ENCODE peak calls at places on chromosomes 12 and 14, in seven cellular contexts. J is suprapubic skin, M is cardiac muscle cell, N is fibroblast of lung, W is esophagus squamous epithelium, L is breast epithelium, K is HCT116. T is an unnamed sample.

GRCh38 chr14:72495668-72496067 is 398.2 kb downstream of the DPF3 start:
- DNase-seq in J (peak; percentile 28), M (no peak), N (peak; percentile 77), W (no peak), L (peak; percentile 61), K (no peak), T (no peak)

GRCh38 chr12:33223956-33224355 is 215.7 kb downstream of the SYT10 start:
- DNase-seq in J (no peak), M (no peak), N (no peak), W (no peak), L (no peak), K (no peak), T (no peak)

GRCh38 chr14:53963491-53964227 is 7.0 kb upstream of the BMP4 start:
- DNase-seq in J (no peak), M (peak; percentile 65), N (peak; percentile 40), W (no peak), L (peak; percentile 45), K (no peak), T (no peak)

GRCh38 chr12:9692909-9693308 is 23.4 kb downstream of the CLEC2D start:
- DNase-seq in J (no peak), M (no peak), N (no peak), W (no peak), L (no peak), K (no peak), T (no peak)

GRCh38 chr12:2168808-2169207 is 116.0 kb downstream of the CACNA1C start:
- DNase-seq in J (peak; percentile 15), M (no peak), N (no peak), W (no peak), L (no peak), K (peak; percentile 32), T (no peak)

GRCh38 chr12:116432321-116432750 is 126.8 kb upstream of the MAP1LC3B2 start:
- DNase-seq in J (no peak), M (no peak), N (peak; percentile 92), W (no peak), L (no peak), K (no peak), T (no peak)

GRCh38 chr12:47082963-47083621 is 3.3 kb upstream of the AMIGO2 start:
- DNase-seq in J (no peak), M (no peak), N (peak; percentile 88), W (no peak), L (no peak), K (no peak), T (no peak)

GRCh38 chr14:45038865-45039264 is 45.1 kb upstream of the PRPF39 start:
- DNase-seq in J (no peak), M (no peak), N (no peak), W (no peak), L (no peak), K (no peak), T (no peak)

GRCh38 chr14:61099221-61099835 is 118.3 kb downstream of the SLC38A6 start:
- DNase-seq in J (no peak), M (no peak), N (peak; percentile 91), W (no peak), L (no peak), K (no peak), T (no peak)

GRCh38 chr14:23431486-23431885 is 4.0 kb downstream of the MYH7 start:
- DNase-seq in J (peak; percentile 50), M (no peak), N (no peak), W (no peak), L (no peak), K (no peak), T (no peak)

GRCh38 chr14:22973217-22974032 is 8.9 kb downstream of the AJUBA start:
- DNase-seq in J (no peak), M (peak; percentile 64), N (peak; percentile 78), W (no peak), L (no peak), K (no peak), T (no peak)

GRCh38 chr14:106276326-106277267 is 750.2 kb downstream of the TMEM121 start:
- DNase-seq in J (no peak), M (no peak), N (no peak), W (no peak), L (no peak), K (no peak), T (no peak)

GRCh38 chr12:53752651-53753050 is 872 bp upstream of the CISTR start:
- DNase-seq in J (no peak), M (no peak), N (no peak), W (no peak), L (no peak), K (no peak), T (no peak)
- H3K4me1 ChIP-seq in J (peaks cover 34% of the 10 kb centered on the region), M (no peaks in the 10 kb centered on the region), N (peaks cover 5% of the 10 kb centered on the region), W (peaks cover 17% of the 10 kb centered on the region), L (no peaks in the 10 kb centered on the region), K (peaks cover 3% of the 10 kb centered on the region), T (no peaks in the 10 kb centered on the region)

DNA sequence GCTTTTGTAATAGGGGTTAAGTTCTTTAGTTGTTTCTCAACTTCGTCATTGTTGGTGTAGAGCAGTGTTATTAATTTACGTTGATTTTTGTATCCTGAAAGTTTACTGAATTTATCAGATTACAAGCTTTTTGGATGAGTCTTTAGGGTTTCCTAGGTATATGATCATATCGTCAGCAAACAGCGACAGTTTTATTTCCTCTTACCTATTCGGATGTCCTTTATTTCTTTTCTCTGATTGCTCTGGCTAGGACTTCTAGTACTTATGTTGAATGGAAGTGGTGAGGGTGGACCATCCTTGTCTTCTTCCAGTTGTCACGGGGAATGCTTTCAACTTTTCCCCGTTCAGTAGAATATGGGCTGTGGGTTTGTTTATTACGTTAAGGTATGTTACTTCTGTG is 37.8 kb downstream of the AEBP2 start:
- DNase-seq in J (no peak), M (no peak), N (no peak), W (no peak), L (no peak), K (no peak), T (no peak)
- TF ChIP-seq CTCF in J (no peak), M (no peak), N (no peak), W (no peak), L (no peak), K (no peak), T (no peak)

DNA sequence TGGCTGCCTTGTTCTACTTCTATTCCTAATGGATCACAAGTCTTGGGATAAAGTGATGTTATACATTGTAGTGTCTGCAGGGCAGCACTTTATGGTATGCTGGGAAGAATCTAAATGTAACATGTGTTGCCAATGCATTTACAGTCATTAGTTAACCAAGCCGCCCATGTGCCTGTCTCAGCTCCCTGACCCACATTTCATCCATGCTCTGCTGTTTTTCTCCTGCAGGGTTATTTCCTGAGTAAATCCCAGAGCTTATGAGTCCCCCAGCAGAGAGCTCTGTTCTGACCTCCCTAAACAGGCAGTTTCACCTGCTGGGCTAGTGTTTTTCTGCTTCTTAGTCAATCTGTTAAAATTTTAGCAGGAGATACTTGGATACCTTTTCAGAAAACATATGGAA is 4.4 kb upstream of the TMTC2 start:
- DNase-seq in J (no peak), M (no peak), N (no peak), W (no peak), L (no peak), K (no peak), T (no peak)
- H3K4me1 ChIP-seq in J (peaks cover 19% of the 10 kb centered on the region), M (no peaks in the 10 kb centered on the region), N (no peaks in the 10 kb centered on the region), W (no peaks in the 10 kb centered on the region), L (no peaks in the 10 kb centered on the region), K (no peaks in the 10 kb centered on the region), T (peaks cover 3% of the 10 kb centered on the region)

GRCh38 chr14:77375164-77375950 is 1.5 kb downstream of the TMED8 start:
- DNase-seq in J (no peak), M (no peak), N (no peak), W (no peak), L (no peak), K (no peak), T (no peak)

GRCh38 chr14:77377502-77377844 is 294 bp downstream of the SAMD15 start:
- DNase-seq in J (no peak), M (no peak), N (no peak), W (no peak), L (no peak), K (no peak), T (no peak)

GRCh38 chr14:77375973-77376372 is 921 bp downstream of the TMED8 start:
- DNase-seq in J (no peak), M (no peak), N (no peak), W (no peak), L (no peak), K (no peak), T (no peak)

GRCh38 chr14:77376380-77376770 is 519 bp downstream of the TMED8 start:
- DNase-seq in J (no peak), M (no peak), N (peak; percentile 13), W (no peak), L (no peak), K (no peak), T (peak; percentile 13)

DNA sequence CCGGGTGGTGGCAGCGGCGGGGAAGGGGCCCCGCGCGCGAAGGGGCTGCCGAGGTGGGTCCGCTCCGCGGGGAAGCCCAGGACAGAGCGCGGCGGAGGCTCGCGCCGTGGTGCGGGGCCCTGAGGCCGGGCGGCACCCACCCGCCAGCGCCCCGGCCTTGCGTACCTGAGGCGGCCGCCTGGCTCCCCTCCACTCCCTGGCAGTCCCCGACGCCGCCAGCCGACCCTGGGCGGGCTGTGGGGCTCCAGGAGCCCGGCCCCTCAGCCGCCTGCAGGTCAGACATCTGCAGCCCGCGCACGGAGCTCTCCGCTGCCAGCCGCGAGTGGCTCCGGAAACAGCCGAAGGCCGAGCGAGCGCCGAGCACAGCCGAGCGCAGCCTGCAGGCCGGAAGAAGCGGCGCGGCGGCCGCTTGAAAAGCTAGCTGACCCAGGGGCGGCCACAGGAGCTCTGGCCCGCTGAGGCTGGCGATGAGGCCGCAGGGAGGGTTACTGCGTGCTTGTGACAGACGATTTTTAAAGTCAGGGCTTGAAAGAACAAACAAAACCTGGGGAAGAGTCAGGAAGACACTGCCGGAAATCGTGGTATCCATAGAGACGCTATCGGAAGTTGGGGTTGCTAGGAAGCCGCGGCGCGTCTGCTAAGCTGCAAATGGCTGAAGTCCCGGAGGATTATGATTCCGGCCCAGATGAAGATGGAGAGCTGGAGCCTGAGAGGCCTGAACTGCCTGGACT is at the start of the genes SAMD15 and TMED8:
- DNase-seq in J (peak; percentile 88), M (peak; percentile 92), N (peak; percentile 84), W (peak; percentile 53), L (peak; percentile 57), K (peak; percentile 61), T (peak; percentile 43)
- TF ChIP-seq CTCF in J (no peak), M (peak; percentile 25), N (peak; percentile 19), W (peak; percentile 38), L (peak; percentile 28), K (no peak), T (peak; percentile 53)

GRCh38 chr14:77921820-77922219 is 121.9 kb downstream of the ADCK1 start:
- DNase-seq in J (no peak), M (no peak), N (no peak), W (no peak), L (no peak), K (no peak), T (no peak)

GRCh38 chr14:77923131-77923933 is 123.4 kb downstream of the ADCK1 start:
- DNase-seq in J (no peak), M (peak; percentile 41), N (no peak), W (no peak), L (no peak), K (no peak), T (no peak)

GRCh38 chr14:77931441-77931840 is 131.5 kb downstream of the ADCK1 start:
- DNase-seq in J (no peak), M (no peak), N (no peak), W (no peak), L (no peak), K (no peak), T (no peak)

GRCh38 chr14:77924392-77924948 is 124.6 kb downstream of the ADCK1 start:
- DNase-seq in J (no peak), M (no peak), N (no peak), W (no peak), L (no peak), K (no peak), T (no peak)

GRCh38 chr14:77926942-77927341 is 127.0 kb downstream of the ADCK1 start:
- DNase-seq in J (no peak), M (no peak), N (no peak), W (no peak), L (no peak), K (no peak), T (no peak)
- H3K4me1 ChIP-seq in J (no peaks in the 10 kb centered on the region), M (peaks cover 11% of the 10 kb centered on the region), N (no peaks in the 10 kb centered on the region), W (no peaks in the 10 kb centered on the region), L (no peaks in the 10 kb centered on the region), K (no peaks in the 10 kb centered on the region), T (no peaks in the 10 kb centered on the region)

T was measured in gastrocnemius medialis.